ENCODE peak calls at places on chromosomes 1 and 21, in seven cellular contexts. O, T, X, D, S, L and B are unnamed samples.

GRCh38 chr1:214637722-214638473 is 34.9 kb downstream of the CENPF start:
- DNase-seq in S (peak), D (no peak), O (peak), L (no peak), X (no peak), T (peak), B (peak)

GRCh38 chr1:163264256-163264655 is 57.5 kb upstream of the NUF2 start:
- DNase-seq in S (no peak), X (no peak), O (peak), L (no peak), D (no peak), T (no peak), B (no peak)

GRCh38 chr1:213783898-213784297 is 203.9 kb upstream of the PROX1 start:
- DNase-seq in T (peak), L (no peak), O (no peak), X (no peak), D (no peak), S (peak), B (no peak)

GRCh38 chr1:229352975-229353374 is 10.1 kb upstream of the CCSAP start:
- DNase-seq in X (no peak), T (no peak), O (no peak), S (no peak), L (no peak), D (no peak), B (no peak)

GRCh38 chr1:110148961-110149360 is 1.3 kb upstream of the SLC6A17 start:
- DNase-seq in D (no peak), T (peak), S (no peak), L (no peak), X (no peak), O (no peak), B (no peak)

GRCh38 chr1:90133133-90133532 is 138.2 kb downstream of the ZNF326 start:
- DNase-seq in D (no peak), X (peak), L (no peak), S (peak), O (peak), T (peak), B (no peak)

GRCh38 chr21:37555672-37556261 is 189.2 kb downstream of the DYRK1A start:
- DNase-seq in S (peak), L (no peak), X (no peak), T (no peak), O (no peak), D (no peak), B (no peak)

GRCh38 chr1:41341365-41341683 is 19.9 kb upstream of the FOXO6 start:
- DNase-seq in D (no peak), X (no peak), L (no peak), S (no peak), O (no peak), T (no peak), B (no peak)

GRCh38 chr1:32933742-32934322 is 30.8 kb downstream of the RNF19B start:
- DNase-seq in O (peak), L (no peak), X (no peak), S (peak), T (no peak), D (peak), B (no peak)

GRCh38 chr1:85330206-85330605 is 53.8 kb upstream of the BCL10 start:
- DNase-seq in L (no peak), X (no peak), S (no peak), D (no peak), T (no peak), O (peak), B (no peak)

GRCh38 chr1:63190171-63190570 is 132.2 kb upstream of the FOXD3 start:
- DNase-seq in T (no peak), O (no peak), L (no peak), S (no peak), D (no peak), X (no peak), B (no peak)

GRCh38 chr1:49298304-49298703 is 521.6 kb upstream of the BEND5 start:
- DNase-seq in D (no peak), L (peak), X (no peak), T (no peak), S (no peak), O (no peak), B (no peak)

GRCh38 chr21:45453308-45453950 is 48.5 kb downstream of the COL18A1 start:
- DNase-seq in D (no peak), T (no peak), S (no peak), X (no peak), L (no peak), O (no peak), B (peak)

GRCh38 chr21:33801424-33802405 is 113.9 kb downstream of the ATP5PO start:
- DNase-seq in T (peak), S (peak), L (no peak), O (peak), D (no peak), X (no peak), B (no peak)

GRCh38 chr1:119771016-119771415 is 2.3 kb upstream of the HMGCS2 start:
- DNase-seq in D (no peak), T (no peak), X (no peak), S (peak), L (no peak), O (no peak), B (no peak)

GRCh38 chr1:193104906-193105820 is at the start of gene GLRX2:
- DNase-seq in L (peak), S (peak), X (peak), O (peak), D (peak), T (peak), B (peak)

GRCh38 chr21:38646213-38646837 is 148.0 kb upstream of the ERG start:
- DNase-seq in D (no peak), O (peak), X (no peak), S (no peak), L (no peak), T (no peak), B (no peak)

GRCh38 chr1:160981584-160982411 is 27.2 kb upstream of the ITLN2 start:
- DNase-seq in L (no peak), D (no peak), S (no peak), T (no peak), X (peak), O (no peak), B (no peak)

GRCh38 chr1:25666437-25666836 is 49.8 kb downstream of the MAN1C1 start:
- DNase-seq in O (no peak), T (no peak), L (no peak), S (no peak), X (no peak), D (peak), B (no peak)

GRCh38 chr1:217881607-217882332 is 250.6 kb downstream of the SPATA17 start:
- DNase-seq in S (no peak), O (peak), D (no peak), X (no peak), L (no peak), T (peak), B (no peak)

GRCh38 chr21:43339668-43340067 is 87.3 kb downstream of the SIK1 start:
- DNase-seq in L (peak), X (no peak), D (peak), S (no peak), T (no peak), O (no peak), B (no peak)

GRCh38 chr1:212366901-212367300 is 47.8 kb downstream of the PACC1 start:
- DNase-seq in L (no peak), T (no peak), D (no peak), O (peak), X (no peak), S (no peak), B (no peak)

GRCh38 chr1:179340915-179341314 is 24.9 kb upstream of the AXDND1 start:
- DNase-seq in L (no peak), D (no peak), X (no peak), S (no peak), T (no peak), O (no peak), B (no peak)

GRCh38 chr1:24594328-24594598 is 38.4 kb downstream of the NCMAP start:
- DNase-seq in X (no peak), L (no peak), D (no peak), S (no peak), T (no peak), O (no peak), B (no peak)

GRCh38 chr1:53470155-53470554 is 11.0 kb downstream of the DMRTB1 start:
- DNase-seq in L (peak), D (peak), X (peak), T (no peak), O (peak), S (peak), B (peak)

GRCh38 chr1:3551290-3551678 is 60.0 kb downstream of the MEGF6 start:
- DNase-seq in X (no peak), T (no peak), D (no peak), O (no peak), L (no peak), S (no peak), B (no peak)

GRCh38 chr1:228004331-228004871 is 2.4 kb upstream of the WNT3A start:
- DNase-seq in X (peak), O (no peak), L (no peak), S (peak), T (peak), D (peak), B (no peak)

GRCh38 chr1:57599233-57599994 is 175.6 kb upstream of the DAB1 start:
- DNase-seq in T (no peak), X (no peak), S (peak), D (no peak), L (no peak), O (peak), B (no peak)

GRCh38 chr1:219143735-219144134 is 29.9 kb upstream of the LYPLAL1 start:
- DNase-seq in S (no peak), X (no peak), O (peak), T (no peak), D (no peak), L (no peak), B (no peak)

GRCh38 chr1:30906631-30907389 is 1.7 kb downstream of the SDC3 start:
- DNase-seq in L (no peak), O (no peak), X (no peak), S (no peak), T (no peak), D (peak), B (no peak)

GRCh38 chr1:114454539-114454938 is 56.5 kb downstream of the TRIM33 start:
- DNase-seq in D (no peak), T (no peak), S (no peak), O (no peak), L (no peak), X (no peak), B (no peak)

GRCh38 chr1:58457023-58457635 is 89.4 kb downstream of the OMA1 start:
- DNase-seq in S (no peak), D (no peak), X (no peak), O (peak), T (no peak), L (no peak), B (no peak)

GRCh38 chr1:175870217-175870616 is 126.8 kb upstream of the TNR start:
- DNase-seq in D (no peak), T (no peak), L (no peak), X (no peak), S (no peak), O (no peak), B (no peak)

GRCh38 chr1:218171302-218171893 is 113.7 kb upstream of the RRP15 start:
- DNase-seq in X (no peak), D (no peak), L (no peak), T (peak), S (peak), O (peak), B (no peak)

DNA sequence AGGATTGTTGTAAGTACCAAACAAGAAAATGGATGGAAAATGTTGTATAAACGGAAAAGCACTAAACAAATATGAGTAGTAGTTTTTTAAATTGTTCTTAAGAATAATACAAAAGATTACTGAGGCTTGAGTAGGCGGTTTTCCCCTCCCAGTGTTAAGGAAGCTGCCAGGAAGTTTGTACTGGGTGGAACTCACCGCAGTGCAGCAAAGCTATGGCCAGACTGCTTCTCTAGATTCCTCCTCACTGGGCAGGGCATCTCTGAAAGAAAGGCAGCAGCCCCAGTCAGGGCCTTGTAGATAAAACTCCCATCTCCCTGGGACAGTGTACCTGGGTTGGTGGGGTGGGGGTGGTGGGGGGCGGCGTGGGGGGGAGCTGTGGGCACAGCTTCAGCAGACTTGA is 58.7 kb downstream of the XCL2 start:
- DNase-seq in X (no peak), T (no peak), O (peak), D (peak), S (no peak), L (peak), B (no peak)
- TF ChIP-seq CTCF in X (no peak), T (no peak), O (no peak), D (no peak), S (no peak), L (no peak), B (no peak)

DNA sequence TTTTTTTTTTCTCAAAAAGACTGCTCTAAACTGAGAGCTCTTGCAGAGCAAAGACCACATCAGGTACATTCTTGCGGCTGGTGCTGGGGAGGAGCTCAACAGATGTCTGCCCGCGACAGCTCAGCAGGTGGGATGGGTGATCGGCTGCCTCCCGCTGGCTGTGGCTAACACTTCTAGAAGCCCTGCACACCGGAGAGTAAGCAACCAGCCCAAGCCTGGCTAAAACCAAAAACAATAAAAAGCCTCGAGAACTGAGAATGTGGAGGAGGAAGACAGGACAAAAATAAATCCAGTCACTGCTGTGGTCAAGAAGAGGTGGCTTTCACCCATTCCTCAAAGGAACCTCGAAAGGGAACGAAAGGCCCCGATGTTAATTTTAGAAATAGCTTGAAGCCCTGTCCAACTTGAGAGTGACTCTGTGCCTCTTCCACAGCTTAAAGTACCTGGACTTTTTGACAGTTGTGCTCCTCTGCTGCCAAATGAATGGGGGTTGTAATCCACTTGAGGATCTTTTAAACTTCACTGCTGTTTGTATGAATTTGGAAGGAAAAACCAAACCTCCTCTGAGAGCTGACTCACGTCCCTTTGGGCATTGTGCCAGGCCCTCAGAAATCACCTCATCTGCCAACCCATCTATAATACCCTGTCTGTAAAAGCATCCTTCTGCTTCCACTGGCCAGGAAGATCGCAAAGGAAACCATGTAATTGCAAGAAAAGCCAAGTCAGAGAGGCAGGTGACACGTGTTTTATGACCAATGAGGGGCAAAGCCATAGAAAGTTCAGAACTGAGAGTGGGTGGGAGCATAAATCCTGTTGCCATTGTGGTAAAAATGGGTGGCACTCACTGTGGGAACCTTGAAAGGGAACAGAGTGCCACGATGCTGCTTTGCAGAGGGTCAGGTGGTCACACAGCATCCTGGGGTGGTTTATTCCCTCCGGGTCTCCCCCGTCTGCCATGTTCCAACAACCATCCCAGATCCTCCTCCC is 78.5 kb downstream of the KCNN3 start:
- DNase-seq in X (no peak), D (peak), O (peak), L (no peak), T (peak), S (no peak), B (no peak)
- TF ChIP-seq CTCF in X (no peak), D (no peak), O (no peak), L (no peak), T (no peak), S (no peak), B (no peak)

DNA sequence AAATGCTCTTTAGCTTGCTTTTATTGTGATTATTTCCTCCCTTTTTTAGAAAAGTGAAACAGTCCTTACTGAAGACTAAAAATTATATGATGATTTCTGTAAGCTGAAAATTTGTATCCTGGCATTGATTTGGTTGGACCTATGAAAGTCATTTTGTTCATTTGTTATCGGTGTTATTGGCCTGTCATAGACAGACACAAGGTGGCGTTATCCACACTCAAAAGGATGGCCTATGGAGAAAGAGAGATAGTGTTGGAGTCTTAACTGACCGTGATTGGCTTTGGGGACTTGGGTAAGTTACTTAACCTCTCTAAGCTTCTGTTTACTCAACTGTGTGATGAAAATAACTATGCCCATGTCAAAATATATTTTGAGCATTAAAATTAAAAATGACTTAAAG is 203.6 kb upstream of the CHODL start:
- DNase-seq in S (peak), D (no peak), L (no peak), O (no peak), T (peak), X (no peak), B (no peak)
- TF ChIP-seq CTCF in S (peak), D (no peak), L (no peak), O (no peak), T (peak), X (peak), B (no peak)

GRCh38 chr1:211337430-211338227 is 11.0 kb downstream of the TRAF5 start:
- DNase-seq in X (peak), L (no peak), D (no peak), T (no peak), O (no peak), S (no peak), B (no peak)
- TF ChIP-seq CTCF in X (no peak), L (no peak), D (no peak), T (no peak), O (no peak), S (no peak), B (no peak)

DNA sequence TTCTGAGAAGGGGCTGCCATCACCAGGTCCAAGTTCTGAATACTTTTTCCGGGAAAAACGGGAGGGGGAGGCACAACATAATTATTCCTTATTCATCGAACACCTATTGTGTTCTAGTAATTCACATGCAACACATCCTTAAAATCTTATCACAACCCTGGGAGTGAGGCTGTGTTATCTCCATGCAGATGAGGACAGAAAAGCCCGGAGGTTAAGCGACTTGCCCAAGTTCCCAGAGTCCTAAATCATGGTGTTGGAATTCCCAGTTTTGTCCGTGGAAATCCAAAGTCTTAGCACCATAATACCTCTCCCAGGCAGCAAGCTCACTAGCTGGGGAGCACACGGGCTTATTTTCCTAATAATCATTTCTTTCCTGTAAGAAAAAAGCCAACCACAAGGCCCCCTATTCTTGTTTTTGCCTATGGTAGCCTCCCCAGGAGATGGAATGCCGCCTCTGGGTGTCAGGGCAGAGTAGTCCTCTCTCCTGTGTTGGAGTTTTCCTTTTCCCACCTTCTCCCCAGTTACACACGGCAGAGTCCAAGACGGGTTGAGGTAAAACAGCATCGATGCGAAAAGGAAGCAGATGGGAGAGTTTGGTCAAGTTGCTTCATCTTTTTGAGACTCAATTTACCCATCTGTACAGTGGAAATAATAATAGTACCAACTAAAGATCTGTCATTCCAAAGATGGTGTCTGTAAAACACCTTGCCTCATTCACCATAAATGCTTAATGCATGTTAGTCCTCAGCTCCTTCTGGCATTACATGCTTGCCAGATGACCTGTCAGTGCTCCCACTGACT is 228.0 kb upstream of the TMEM51 start:
- DNase-seq in S (no peak), D (no peak), X (no peak), L (no peak), T (no peak), O (no peak), B (no peak)
- TF ChIP-seq CTCF in S (no peak), D (no peak), X (no peak), L (no peak), T (no peak), O (no peak), B (no peak)

DNA sequence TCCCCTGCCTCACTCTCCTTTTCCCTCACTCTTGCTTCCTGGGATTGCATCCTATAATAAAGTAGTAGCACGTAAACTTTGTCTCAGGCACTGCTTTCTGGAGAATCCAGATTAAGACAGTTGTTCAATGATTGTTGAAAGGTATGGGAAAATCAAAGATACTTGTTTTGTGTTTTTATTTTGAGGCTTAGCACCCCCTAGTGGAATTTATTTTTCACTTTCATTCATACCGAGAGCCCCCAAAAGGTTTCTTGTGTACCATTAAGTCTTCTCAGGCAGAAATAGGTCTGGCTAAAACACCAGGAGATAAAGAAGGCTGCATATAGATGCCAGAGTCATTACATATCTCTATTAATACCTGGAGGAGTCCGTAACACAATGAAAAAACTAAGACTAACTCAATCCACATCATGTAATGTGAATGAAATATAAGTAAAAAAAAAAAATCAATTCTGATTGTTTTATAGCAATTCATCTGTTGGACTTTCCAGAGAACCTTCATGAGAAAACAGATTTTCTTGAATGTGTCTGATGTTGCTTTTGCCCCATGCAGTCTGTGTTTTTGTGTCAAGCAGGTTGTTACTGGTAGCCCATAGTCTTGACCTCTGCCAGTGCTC is 103.5 kb downstream of the RPE65 start:
- DNase-seq in D (no peak), T (peak), S (peak), X (no peak), O (peak), L (no peak), B (no peak)
- TF ChIP-seq CTCF in D (peak), T (peak), S (peak), X (peak), O (peak), L (peak), B (peak)

DNA sequence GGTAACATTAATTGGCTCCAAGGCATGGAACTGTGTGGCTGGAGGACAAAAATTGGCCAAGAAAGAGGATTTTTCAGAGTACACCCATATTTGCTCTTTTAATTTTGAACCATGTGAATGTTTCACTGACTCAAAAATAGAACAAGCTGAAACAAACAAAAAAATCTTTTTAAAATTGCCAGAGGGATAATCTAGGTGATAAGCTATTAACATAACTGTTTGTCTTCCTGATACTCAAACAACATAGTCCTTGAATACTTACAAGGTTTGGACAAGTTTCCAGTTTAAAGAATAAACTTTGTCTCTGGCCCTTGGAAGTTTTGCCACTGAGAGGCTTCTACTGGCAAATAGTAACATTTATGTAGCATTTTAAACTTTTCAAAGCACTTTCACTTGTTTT is 30.0 kb upstream of the PIGC start:
- DNase-seq in T (no peak), L (no peak), D (no peak), S (no peak), X (no peak), O (no peak), B (no peak)
- TF ChIP-seq CTCF in T (no peak), L (no peak), D (no peak), S (no peak), X (no peak), O (no peak), B (no peak)